ENCODE peak calls at places on chromosomes 1 and 21, in ten cellular contexts. One of them, this sample, is unnamed.

GRCh38 chr1:25246600-25247023 is 642 bp downstream of the RSRP1 start:
- DNase-seq in AG10803: no peak
- DNase-seq in left ventricle myocardium inferior: peak
- DNase-seq in esophagus squamous epithelium: no peak
- DNase-seq in sigmoid colon: peak
- DNase-seq in dorsolateral prefrontal cortex: no peak
- DNase-seq in IMR-90: no peak
- DNase-seq in HL-60: no peak
- DNase-seq in mammary epithelial cell: no peak
- DNase-seq in foreskin fibroblast: no peak
- DNase-seq in this sample: peak

GRCh38 chr21:28421716-28422480 is 570.8 kb downstream of the LTN1 start:
- DNase-seq in AG10803: peak
- DNase-seq in left ventricle myocardium inferior: no peak
- DNase-seq in esophagus squamous epithelium: no peak
- DNase-seq in sigmoid colon: no peak
- DNase-seq in dorsolateral prefrontal cortex: no peak
- DNase-seq in IMR-90: peak
- DNase-seq in HL-60: no peak
- DNase-seq in mammary epithelial cell: peak
- DNase-seq in foreskin fibroblast: peak
- DNase-seq in this sample: peak

GRCh38 chr1:27087371-27087941 is 67.5 kb downstream of the SLC9A1 start:
- DNase-seq in AG10803: no peak
- DNase-seq in left ventricle myocardium inferior: no peak
- DNase-seq in esophagus squamous epithelium: no peak
- DNase-seq in sigmoid colon: no peak
- DNase-seq in dorsolateral prefrontal cortex: no peak
- DNase-seq in IMR-90: no peak
- DNase-seq in HL-60: no peak
- DNase-seq in mammary epithelial cell: no peak
- DNase-seq in foreskin fibroblast: no peak
- DNase-seq in this sample: no peak

GRCh38 chr1:109619405-109619654 is at the start of gene GNAT2:
- DNase-seq in AG10803: no peak
- DNase-seq in left ventricle myocardium inferior: no peak
- DNase-seq in esophagus squamous epithelium: no peak
- DNase-seq in sigmoid colon: no peak
- DNase-seq in dorsolateral prefrontal cortex: no peak
- DNase-seq in IMR-90: no peak
- DNase-seq in HL-60: no peak
- DNase-seq in mammary epithelial cell: no peak
- DNase-seq in foreskin fibroblast: no peak
- DNase-seq in this sample: no peak

GRCh38 chr1:28499553-28499952 is 6.3 kb upstream of the RCC1 start:
- DNase-seq in AG10803: no peak
- DNase-seq in left ventricle myocardium inferior: no peak
- DNase-seq in esophagus squamous epithelium: no peak
- DNase-seq in sigmoid colon: no peak
- DNase-seq in dorsolateral prefrontal cortex: no peak
- DNase-seq in IMR-90: no peak
- DNase-seq in HL-60: no peak
- DNase-seq in mammary epithelial cell: no peak
- DNase-seq in foreskin fibroblast: no peak
- DNase-seq in this sample: no peak

GRCh38 chr1:109906160-109906838 is 4.3 kb upstream of the CSF1 start:
- DNase-seq in AG10803: no peak
- DNase-seq in left ventricle myocardium inferior: no peak
- DNase-seq in esophagus squamous epithelium: no peak
- DNase-seq in sigmoid colon: no peak
- DNase-seq in dorsolateral prefrontal cortex: no peak
- DNase-seq in IMR-90: no peak
- DNase-seq in HL-60: no peak
- DNase-seq in mammary epithelial cell: no peak
- DNase-seq in foreskin fibroblast: no peak
- DNase-seq in this sample: no peak

GRCh38 chr1:111309690-111310089 is 19.0 kb downstream of the CHIA start:
- DNase-seq in AG10803: no peak
- DNase-seq in left ventricle myocardium inferior: no peak
- DNase-seq in esophagus squamous epithelium: no peak
- DNase-seq in sigmoid colon: no peak
- DNase-seq in dorsolateral prefrontal cortex: no peak
- DNase-seq in IMR-90: no peak
- DNase-seq in HL-60: no peak
- DNase-seq in mammary epithelial cell: no peak
- DNase-seq in foreskin fibroblast: no peak
- DNase-seq in this sample: no peak

GRCh38 chr1:10679521-10680220 is 116.8 kb downstream of the CASZ1 start:
- DNase-seq in AG10803: peak
- DNase-seq in left ventricle myocardium inferior: no peak
- DNase-seq in esophagus squamous epithelium: no peak
- DNase-seq in sigmoid colon: no peak
- DNase-seq in dorsolateral prefrontal cortex: no peak
- DNase-seq in IMR-90: peak
- DNase-seq in HL-60: no peak
- DNase-seq in mammary epithelial cell: peak
- DNase-seq in foreskin fibroblast: no peak
- DNase-seq in this sample: peak

DNA sequence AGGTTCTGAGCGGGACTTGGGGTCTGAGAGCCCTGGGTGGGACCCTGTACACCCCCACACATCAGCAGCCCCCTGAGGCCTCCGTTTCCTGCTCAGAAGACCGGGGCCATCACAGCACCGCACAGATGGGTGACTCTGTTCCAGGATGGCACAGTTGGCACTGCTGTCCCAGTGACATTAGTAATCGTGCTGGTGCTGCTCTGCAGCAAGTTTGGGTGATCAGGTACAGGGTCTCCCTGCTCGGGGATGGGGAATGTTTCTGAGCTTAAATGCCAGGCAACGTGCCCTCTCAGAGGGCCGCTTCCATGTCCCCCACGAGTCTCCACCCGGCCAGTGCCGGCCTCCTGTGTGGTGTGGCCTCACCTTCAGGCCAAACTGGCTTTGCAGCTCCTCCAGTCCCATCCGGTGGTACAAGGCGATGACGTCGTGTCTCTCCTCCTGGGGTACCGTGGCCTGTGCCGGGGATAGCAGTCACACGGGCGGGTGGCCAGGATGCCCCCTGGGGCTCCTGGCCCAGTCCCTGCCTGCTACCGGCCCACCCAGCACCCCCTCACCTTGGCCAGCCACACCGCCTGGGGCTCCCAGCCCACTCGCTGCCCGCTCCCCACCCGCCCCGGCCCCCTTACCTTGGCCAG is 17.1 kb downstream of the PRXL2B start:
- DNase-seq in AG10803: no peak
- DNase-seq in left ventricle myocardium inferior: no peak
- DNase-seq in esophagus squamous epithelium: no peak
- DNase-seq in sigmoid colon: no peak
- DNase-seq in dorsolateral prefrontal cortex: peak
- DNase-seq in IMR-90: no peak
- DNase-seq in HL-60: no peak
- DNase-seq in mammary epithelial cell: no peak
- DNase-seq in foreskin fibroblast: no peak
- DNase-seq in this sample: no peak
- TF ChIP-seq CTCF in AG10803: no peak
- TF ChIP-seq CTCF in left ventricle myocardium inferior: no peak
- TF ChIP-seq CTCF in esophagus squamous epithelium: no peak
- TF ChIP-seq CTCF in sigmoid colon: no peak
- TF ChIP-seq CTCF in dorsolateral prefrontal cortex: no peak
- TF ChIP-seq CTCF in IMR-90: no peak
- TF ChIP-seq CTCF in HL-60: no peak
- TF ChIP-seq CTCF in mammary epithelial cell: no peak
- TF ChIP-seq CTCF in foreskin fibroblast: no peak
- TF ChIP-seq CTCF in this sample: no peak

GRCh38 chr1:38558476-38559179 is 300.9 kb downstream of the RRAGC start:
- DNase-seq in AG10803: no peak
- DNase-seq in left ventricle myocardium inferior: no peak
- DNase-seq in esophagus squamous epithelium: no peak
- DNase-seq in sigmoid colon: no peak
- DNase-seq in dorsolateral prefrontal cortex: no peak
- DNase-seq in IMR-90: no peak
- DNase-seq in HL-60: no peak
- DNase-seq in mammary epithelial cell: no peak
- DNase-seq in foreskin fibroblast: no peak
- DNase-seq in this sample: no peak

GRCh38 chr1:38561110-38561509 is 298.5 kb downstream of the RRAGC start:
- DNase-seq in AG10803: no peak
- DNase-seq in left ventricle myocardium inferior: no peak
- DNase-seq in esophagus squamous epithelium: no peak
- DNase-seq in sigmoid colon: no peak
- DNase-seq in dorsolateral prefrontal cortex: no peak
- DNase-seq in IMR-90: no peak
- DNase-seq in HL-60: no peak
- DNase-seq in mammary epithelial cell: no peak
- DNase-seq in foreskin fibroblast: no peak
- DNase-seq in this sample: no peak

GRCh38 chr1:38558055-38558454 is 301.5 kb downstream of the RRAGC start:
- DNase-seq in AG10803: no peak
- DNase-seq in left ventricle myocardium inferior: no peak
- DNase-seq in esophagus squamous epithelium: no peak
- DNase-seq in sigmoid colon: no peak
- DNase-seq in dorsolateral prefrontal cortex: no peak
- DNase-seq in IMR-90: no peak
- DNase-seq in HL-60: no peak
- DNase-seq in mammary epithelial cell: no peak
- DNase-seq in foreskin fibroblast: no peak
- DNase-seq in this sample: no peak

GRCh38 chr1:38561699-38562098 is 297.9 kb downstream of the RRAGC start:
- DNase-seq in AG10803: no peak
- DNase-seq in left ventricle myocardium inferior: no peak
- DNase-seq in esophagus squamous epithelium: no peak
- DNase-seq in sigmoid colon: no peak
- DNase-seq in dorsolateral prefrontal cortex: no peak
- DNase-seq in IMR-90: no peak
- DNase-seq in HL-60: no peak
- DNase-seq in mammary epithelial cell: no peak
- DNase-seq in foreskin fibroblast: no peak
- DNase-seq in this sample: no peak

DNA sequence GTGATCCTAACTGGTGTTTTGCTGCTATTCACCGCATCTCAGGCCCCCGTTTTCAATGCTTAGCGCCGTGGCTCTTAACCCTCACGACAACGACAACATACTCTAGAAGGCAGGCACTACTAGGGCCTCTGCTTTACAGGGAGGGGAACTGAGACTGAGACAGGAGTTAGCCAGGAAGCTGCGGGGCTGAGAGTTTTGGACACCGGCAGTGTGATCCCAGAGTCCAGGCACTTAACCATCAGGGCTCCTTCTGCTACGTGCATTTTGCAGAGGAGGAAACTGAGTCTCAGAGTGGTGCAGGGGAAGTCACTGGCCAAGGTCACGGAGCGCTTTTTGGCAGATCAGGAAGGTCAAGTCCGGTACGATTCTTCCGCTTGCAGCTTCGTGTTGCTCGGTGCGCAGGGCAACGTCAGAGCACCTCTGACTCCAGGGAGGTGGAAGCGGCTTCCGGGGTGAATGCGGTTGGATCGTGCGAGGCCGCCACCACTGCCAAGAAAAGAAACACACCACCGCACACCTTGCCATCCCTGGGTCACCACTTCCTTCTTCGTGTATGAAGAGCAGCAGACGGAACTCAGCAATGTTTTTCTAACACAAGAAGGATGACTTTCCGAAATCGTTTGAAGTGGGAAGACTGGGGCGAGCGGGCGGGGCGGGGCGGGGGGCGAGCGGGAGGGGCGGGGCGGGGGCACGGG is 300.2 kb downstream of the RRAGC start:
- DNase-seq in AG10803: no peak
- DNase-seq in left ventricle myocardium inferior: no peak
- DNase-seq in esophagus squamous epithelium: peak
- DNase-seq in sigmoid colon: no peak
- DNase-seq in dorsolateral prefrontal cortex: no peak
- DNase-seq in IMR-90: no peak
- DNase-seq in HL-60: peak
- DNase-seq in mammary epithelial cell: no peak
- DNase-seq in foreskin fibroblast: no peak
- DNase-seq in this sample: no peak
- H3K4me3 ChIP-seq in AG10803: no peak
- H3K4me3 ChIP-seq in left ventricle myocardium inferior: peak
- H3K4me3 ChIP-seq in esophagus squamous epithelium: peak
- H3K4me3 ChIP-seq in sigmoid colon: peak
- H3K4me3 ChIP-seq in dorsolateral prefrontal cortex: no peak
- H3K4me3 ChIP-seq in IMR-90: no peak
- H3K4me3 ChIP-seq in HL-60: no peak
- H3K4me3 ChIP-seq in mammary epithelial cell: no peak
- H3K4me3 ChIP-seq in foreskin fibroblast: no peak
- H3K4me3 ChIP-seq in this sample: no peak

GRCh38 chr1:12539705-12540579 is 78.1 kb downstream of the DHRS3 start:
- DNase-seq in AG10803: peak
- DNase-seq in left ventricle myocardium inferior: peak
- DNase-seq in esophagus squamous epithelium: no peak
- DNase-seq in sigmoid colon: peak
- DNase-seq in dorsolateral prefrontal cortex: no peak
- DNase-seq in IMR-90: peak
- DNase-seq in HL-60: no peak
- DNase-seq in mammary epithelial cell: peak
- DNase-seq in foreskin fibroblast: peak
- DNase-seq in this sample: peak
- TF ChIP-seq CTCF in AG10803: peak
- TF ChIP-seq CTCF in left ventricle myocardium inferior: no peak
- TF ChIP-seq CTCF in esophagus squamous epithelium: no peak
- TF ChIP-seq CTCF in sigmoid colon: no peak
- TF ChIP-seq CTCF in dorsolateral prefrontal cortex: no peak
- TF ChIP-seq CTCF in IMR-90: peak
- TF ChIP-seq CTCF in HL-60: no peak
- TF ChIP-seq CTCF in mammary epithelial cell: no peak
- TF ChIP-seq CTCF in foreskin fibroblast: no peak
- TF ChIP-seq CTCF in this sample: peak

GRCh38 chr1:37476460-37477197 is 2.2 kb downstream of the ZC3H12A start:
- DNase-seq in AG10803: peak
- DNase-seq in left ventricle myocardium inferior: peak
- DNase-seq in esophagus squamous epithelium: no peak
- DNase-seq in sigmoid colon: peak
- DNase-seq in dorsolateral prefrontal cortex: no peak
- DNase-seq in IMR-90: peak
- DNase-seq in HL-60: peak
- DNase-seq in mammary epithelial cell: peak
- DNase-seq in foreskin fibroblast: peak
- DNase-seq in this sample: peak

GRCh38 chr1:37474697-37475379 is 458 bp downstream of the ZC3H12A start:
- DNase-seq in AG10803: peak
- DNase-seq in left ventricle myocardium inferior: no peak
- DNase-seq in esophagus squamous epithelium: no peak
- DNase-seq in sigmoid colon: peak
- DNase-seq in dorsolateral prefrontal cortex: no peak
- DNase-seq in IMR-90: no peak
- DNase-seq in HL-60: no peak
- DNase-seq in mammary epithelial cell: no peak
- DNase-seq in foreskin fibroblast: no peak
- DNase-seq in this sample: no peak

GRCh38 chr1:37475380-37476086 is 1.2 kb downstream of the ZC3H12A start:
- DNase-seq in AG10803: no peak
- DNase-seq in left ventricle myocardium inferior: no peak
- DNase-seq in esophagus squamous epithelium: no peak
- DNase-seq in sigmoid colon: no peak
- DNase-seq in dorsolateral prefrontal cortex: no peak
- DNase-seq in IMR-90: no peak
- DNase-seq in HL-60: peak
- DNase-seq in mammary epithelial cell: no peak
- DNase-seq in foreskin fibroblast: no peak
- DNase-seq in this sample: no peak

GRCh38 chr1:37477198-37477931 is 3.0 kb downstream of the ZC3H12A start:
- DNase-seq in AG10803: peak
- DNase-seq in left ventricle myocardium inferior: no peak
- DNase-seq in esophagus squamous epithelium: no peak
- DNase-seq in sigmoid colon: no peak
- DNase-seq in dorsolateral prefrontal cortex: no peak
- DNase-seq in IMR-90: peak
- DNase-seq in HL-60: peak
- DNase-seq in mammary epithelial cell: peak
- DNase-seq in foreskin fibroblast: no peak
- DNase-seq in this sample: no peak

GRCh38 chr1:37476087-37476452 is 1.7 kb downstream of the ZC3H12A start:
- DNase-seq in AG10803: no peak
- DNase-seq in left ventricle myocardium inferior: no peak
- DNase-seq in esophagus squamous epithelium: no peak
- DNase-seq in sigmoid colon: no peak
- DNase-seq in dorsolateral prefrontal cortex: no peak
- DNase-seq in IMR-90: no peak
- DNase-seq in HL-60: no peak
- DNase-seq in mammary epithelial cell: no peak
- DNase-seq in foreskin fibroblast: no peak
- DNase-seq in this sample: no peak
- H3K4me3 ChIP-seq in AG10803: peak
- H3K4me3 ChIP-seq in left ventricle myocardium inferior: peak
- H3K4me3 ChIP-seq in esophagus squamous epithelium: peak
- H3K4me3 ChIP-seq in sigmoid colon: peak
- H3K4me3 ChIP-seq in dorsolateral prefrontal cortex: peak
- H3K4me3 ChIP-seq in IMR-90: peak
- H3K4me3 ChIP-seq in HL-60: peak
- H3K4me3 ChIP-seq in mammary epithelial cell: peak
- H3K4me3 ChIP-seq in foreskin fibroblast: peak
- H3K4me3 ChIP-seq in this sample: peak

This sample was measured in fibroblast of villous mesenchyme.